ENCODE peak calls at places on chromosome 4, in five cellular contexts. T, U, L, S and J are unnamed samples.
A peak's percentile ranks its signal among the peaks of the same experiment; 100 is the strongest.

GRCh38 chr4:188198980-188199792 is 59.9 kb downstream of the TRIML1 start:
- DNase-seq in T (no peak), U (no peak), L (peak; percentile 72), S (no peak), J (no peak)

GRCh38 chr4:148951346-148951745 is 509.1 kb upstream of the NR3C2 start:
- DNase-seq in T (peak; percentile 4), U (no peak), L (no peak), S (no peak), J (no peak)

GRCh38 chr4:98181815-98182214 is 38.5 kb upstream of the STPG2 start:
- DNase-seq in T (peak; percentile 14), U (no peak), L (peak; percentile 10), S (no peak), J (peak; percentile 20)

GRCh38 chr4:77232653-77233052 is 75.6 kb downstream of the CCNG2 start:
- DNase-seq in T (peak; percentile 11), U (no peak), L (peak; percentile 56), S (no peak), J (peak; percentile 9)

GRCh38 chr4:140726776-140727500 is 29.2 kb downstream of the TBC1D9 start:
- DNase-seq in T (peak; percentile 28), U (no peak), L (peak; percentile 10), S (no peak), J (no peak)

GRCh38 chr4:7433376-7434140 is 1.2 kb downstream of the PSAPL1 start:
- DNase-seq in T (no peak), U (no peak), L (no peak), S (no peak), J (no peak)

GRCh38 chr4:72977936-72978485 is 91.5 kb downstream of the COX18 start:
- DNase-seq in T (no peak), U (no peak), L (no peak), S (no peak), J (no peak)

GRCh38 chr4:176433983-176434382 is 114.2 kb downstream of the SPCS3 start:
- DNase-seq in T (peak; percentile 22), U (no peak), L (no peak), S (no peak), J (no peak)

GRCh38 chr4:122117743-122118142 is 34.4 kb upstream of the BLTP1 start:
- DNase-seq in T (peak; percentile 32), U (no peak), L (no peak), S (no peak), J (peak; percentile 44)

GRCh38 chr4:188282620-188283232 is 143.5 kb downstream of the TRIML1 start:
- DNase-seq in T (no peak), U (no peak), L (peak; percentile 40), S (peak; percentile 17), J (no peak)

GRCh38 chr4:170047774-170048354 is 21.7 kb upstream of the MFAP3L start:
- DNase-seq in T (peak; percentile 71), U (peak; percentile 59), L (peak; percentile 68), S (no peak), J (peak; percentile 69)

GRCh38 chr4:72567821-72568620 is 1.0 kb downstream of the ADAMTS3 start:
- DNase-seq in T (peak; percentile 77), U (peak; percentile 78), L (peak; percentile 99), S (peak; percentile 82), J (peak; percentile 86)

GRCh38 chr4:76293705-76294274 is 12.7 kb upstream of the STBD1 start:
- DNase-seq in T (no peak), U (no peak), L (no peak), S (no peak), J (no peak)

GRCh38 chr4:173498771-173499170 is 31.3 kb downstream of the HAND2 start:
- DNase-seq in T (no peak), U (no peak), L (no peak), S (no peak), J (no peak)

GRCh38 chr4:173527103-173527876 is 2.7 kb downstream of the HAND2 start:
- DNase-seq in T (no peak), U (no peak), L (peak; percentile 81), S (no peak), J (peak; percentile 66)

GRCh38 chr4:79048878-79049277 is 109.6 kb upstream of the PAQR3 start:
- DNase-seq in T (no peak), U (no peak), L (no peak), S (no peak), J (no peak)

GRCh38 chr4:106362426-106362825 is 6.2 kb downstream of the GIMD1 start:
- DNase-seq in T (no peak), U (no peak), L (no peak), S (no peak), J (no peak)

GRCh38 chr4:52657630-52658501 is 1.2 kb downstream of the USP46 start:
- DNase-seq in T (peak; percentile 69), U (peak; percentile 30), L (peak; percentile 95), S (peak; percentile 70), J (peak; percentile 65)

GRCh38 chr4:142581891-142582290 is 264.2 kb downstream of the INPP4B start:
- DNase-seq in T (no peak), U (no peak), L (no peak), S (no peak), J (no peak)

GRCh38 chr4:75513529-75514130 is 573 bp downstream of the RCHY1 start:
- DNase-seq in T (peak; percentile 12), U (no peak), L (no peak), S (no peak), J (peak; percentile 40)

GRCh38 chr4:104382961-104383360 is 111.7 kb downstream of the CXXC4 start:
- DNase-seq in T (no peak), U (no peak), L (no peak), S (no peak), J (no peak)

GRCh38 chr4:148065069-148065468 is 333.2 kb downstream of the ARHGAP10 start:
- DNase-seq in T (peak; percentile 90), U (no peak), L (peak; percentile 58), S (no peak), J (peak; percentile 87)

GRCh38 chr4:794911-795725 is 30.8 kb downstream of the CPLX1 start:
- DNase-seq in T (no peak), U (no peak), L (no peak), S (no peak), J (no peak)

GRCh38 chr4:69832326-69833030 is 27.5 kb downstream of the SULT1E1 start:
- DNase-seq in T (no peak), U (no peak), L (peak; percentile 77), S (no peak), J (no peak)

GRCh38 chr4:78937837-78938236 is 1.4 kb downstream of the PAQR3 start:
- DNase-seq in T (peak; percentile 16), U (no peak), L (peak; percentile 48), S (no peak), J (peak; percentile 39)

GRCh38 chr4:87089368-87089767 is 131.1 kb downstream of the KLHL8 start:
- DNase-seq in T (no peak), U (no peak), L (no peak), S (no peak), J (no peak)

GRCh38 chr4:87088188-87088587 is 132.2 kb downstream of the KLHL8 start:
- DNase-seq in T (no peak), U (no peak), L (no peak), S (no peak), J (no peak)

GRCh38 chr4:87087015-87087920 is 133.2 kb downstream of the KLHL8 start:
- DNase-seq in T (peak; percentile 77), U (no peak), L (no peak), S (no peak), J (peak; percentile 84)

GRCh38 chr4:87090305-87090704 is 130.1 kb downstream of the KLHL8 start:
- DNase-seq in T (no peak), U (no peak), L (no peak), S (no peak), J (no peak)

GRCh38 chr4:87086143-87086805 is 134.1 kb downstream of the KLHL8 start:
- DNase-seq in T (no peak), U (no peak), L (no peak), S (no peak), J (no peak)
- H2BK15ac ChIP-seq in T (no peak overlapping the region), U (no peak overlapping the region), L (no peak overlapping the region), S (no peak overlapping the region), J (no peak overlapping the region)

GRCh38 chr4:54940996-54941395 is 184.4 kb downstream of the KDR start:
- DNase-seq in T (no peak), U (no peak), L (no peak), S (no peak), J (no peak)
- H3K4me1 ChIP-seq in T (no peaks in the 10 kb centered on the region), U (no peaks in the 10 kb centered on the region), L (no peaks in the 10 kb centered on the region), S (no peaks in the 10 kb centered on the region), J (no peaks in the 10 kb centered on the region)

DNA sequence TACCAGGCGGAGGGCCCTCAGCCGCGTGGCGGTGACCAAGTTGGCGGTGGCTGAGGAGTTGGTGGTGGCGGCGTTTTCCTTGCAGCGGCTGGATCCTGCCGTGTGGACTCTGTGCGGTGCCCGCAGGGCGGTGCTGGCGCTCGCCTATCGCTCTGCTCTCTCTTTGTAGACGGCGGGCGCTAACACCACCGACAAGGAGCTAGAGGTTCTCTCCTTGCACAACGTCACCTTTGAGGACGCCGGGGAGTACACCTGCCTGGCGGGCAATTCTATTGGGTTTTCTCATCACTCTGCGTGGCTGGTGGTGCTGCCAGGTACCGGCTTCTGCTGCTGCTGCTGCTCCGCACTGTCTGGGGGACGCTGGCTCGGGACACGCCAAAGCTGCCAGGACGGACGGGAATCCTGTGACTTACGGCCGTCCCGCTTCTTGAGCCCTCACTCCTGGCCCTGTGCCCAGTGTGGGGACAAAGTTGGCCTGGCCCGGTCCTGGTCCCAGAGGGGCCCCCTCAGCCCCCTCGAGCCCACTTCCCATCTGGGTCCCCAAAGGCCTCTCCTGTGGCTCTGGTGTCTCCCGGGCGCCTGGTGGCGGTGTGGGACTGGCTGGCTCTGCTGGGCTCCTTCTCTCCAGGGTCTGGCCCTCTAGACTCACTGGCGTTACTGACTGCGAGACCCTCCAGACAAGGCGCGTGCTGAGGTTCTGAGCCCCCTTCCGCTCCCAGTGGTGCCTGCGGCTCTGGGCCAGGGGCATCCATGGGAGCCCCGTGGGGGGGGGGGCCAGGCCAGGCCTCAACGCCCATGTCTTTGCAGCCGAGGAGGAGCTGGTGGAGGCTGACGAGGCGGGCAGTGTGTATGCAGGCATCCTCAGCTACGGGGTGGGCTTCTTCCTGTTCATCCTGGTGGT is 10.7 kb downstream of the FGFR3 start:
- DNase-seq in T (no peak), U (no peak), L (no peak), S (no peak), J (no peak)
- H3K4me3 ChIP-seq in T (no peak overlapping the region), U (no peak overlapping the region), L (no peak overlapping the region), S (no peak overlapping the region), J (no peak overlapping the region)

GRCh38 chr4:58551676-58552075 is 1441.5 kb upstream of the IGFBP7 start:
- DNase-seq in T (no peak), U (no peak), L (peak; percentile 31), S (no peak), J (no peak)
- H2BK15ac ChIP-seq in T (no peak overlapping the region), U (no peak overlapping the region), L (no peak overlapping the region), S (no peak overlapping the region), J (no peak overlapping the region)

GRCh38 chr4:3879681-3880594 is 113.8 kb downstream of the ADRA2C start:
- DNase-seq in T (no peak), U (no peak), L (no peak), S (no peak), J (no peak)
- H3K4me1 ChIP-seq in T (no peaks in the 10 kb centered on the region), U (peaks cover 2% of the 10 kb centered on the region), L (peaks cover 7% of the 10 kb centered on the region), S (peaks cover 10% of the 10 kb centered on the region), J (peaks cover 14% of the 10 kb centered on the region)